ENCODE peak calls at places on chromosomes 5 and 9, in four cellular contexts. J is GM12878, F is GM12891, G is K562. T is an unnamed sample.

GRCh38 chr9:71097696-71098095 is 23.7 kb downstream of the TRPM3 start:
- DNase-seq in J (no peak), F (no peak), G (no peak), T (no peak)

GRCh38 chr5:90119531-90119940 is 290.0 kb downstream of the CETN3 start:
- DNase-seq in J (no peak), F (no peak), G (no peak), T (no peak)

GRCh38 chr5:155651-156410 is 35.5 kb upstream of the LRRC14B start:
- DNase-seq in J (no peak), F (no peak), G (no peak), T (no peak)

GRCh38 chr9:116585896-116586295 is 101.2 kb upstream of the TRIM32 start:
- DNase-seq in J (no peak), F (no peak), G (no peak), T (no peak)

GRCh38 chr9:8332296-8332695 is 532.7 kb upstream of the DMAC1 start:
- DNase-seq in J (no peak), F (no peak), G (no peak), T (no peak)

GRCh38 chr9:118652258-118652657 is 717.0 kb downstream of the BRINP1 start:
- DNase-seq in J (no peak), F (no peak), G (no peak), T (no peak)

GRCh38 chr5:173329370-173330150 is 1.3 kb upstream of the STC2 start:
- DNase-seq in J (peak; percentile 25), F (peak; percentile 39), G (no peak), T (no peak)

GRCh38 chr5:139014726-139015125 is 139.6 kb upstream of the LRRTM2 start:
- DNase-seq in J (no peak), F (no peak), G (no peak), T (no peak)

GRCh38 chr9:120386390-120387131 is 193.4 kb downstream of the CDK5RAP2 start:
- DNase-seq in J (no peak), F (no peak), G (no peak), T (no peak)

GRCh38 chr5:124935060-124935459 is 188.6 kb upstream of the ZNF608 start:
- DNase-seq in J (peak; percentile 87), F (peak; percentile 20), G (peak; percentile 7), T (peak; percentile 1)

GRCh38 chr5:124936626-124936933 is 190.1 kb upstream of the ZNF608 start:
- DNase-seq in J (peak; percentile 61), F (no peak), G (no peak), T (no peak)

GRCh38 chr5:124927735-124928134 is 181.3 kb upstream of the ZNF608 start:
- DNase-seq in J (no peak), F (no peak), G (no peak), T (no peak)

GRCh38 chr5:124929000-124929399 is 182.6 kb upstream of the ZNF608 start:
- DNase-seq in J (no peak), F (no peak), G (no peak), T (no peak)

DNA sequence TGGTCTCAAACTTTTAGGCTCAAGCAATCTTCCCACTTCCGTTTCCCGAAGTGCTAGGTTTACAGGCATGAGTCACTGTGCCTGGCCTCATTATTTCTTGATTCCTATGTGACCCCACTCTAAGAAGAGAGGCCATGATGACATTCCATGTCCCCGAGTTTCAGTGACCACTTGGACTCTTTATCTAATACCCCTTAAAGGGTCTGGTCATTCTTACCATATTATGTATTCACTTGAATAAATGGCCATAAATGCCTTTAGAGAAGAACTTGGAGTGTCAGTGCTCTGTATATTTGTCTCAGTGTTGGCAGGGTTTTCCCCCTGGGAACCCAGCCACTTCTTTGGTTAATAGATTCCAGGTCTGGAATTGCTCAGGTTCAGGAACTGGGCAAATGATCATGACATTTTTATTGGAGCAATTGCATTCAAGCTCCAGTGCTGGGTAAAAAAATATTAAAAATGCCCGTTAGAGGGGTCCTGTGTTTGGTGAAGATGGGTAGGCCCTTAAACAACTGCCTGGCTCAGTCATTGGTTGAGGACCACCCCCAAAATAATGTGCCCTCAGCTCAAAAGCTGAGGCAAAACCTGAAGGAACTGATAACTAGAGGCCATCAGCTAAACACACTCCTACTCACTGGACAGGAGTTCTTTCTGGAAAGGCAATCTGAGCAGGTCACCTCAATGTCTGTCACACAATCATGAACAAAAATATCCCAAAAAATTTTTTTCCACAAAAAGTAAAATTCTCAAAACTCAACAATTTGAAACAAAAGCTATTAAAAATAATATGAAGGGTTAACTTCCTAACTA is 186.6 kb upstream of the ZNF608 start:
- DNase-seq in J (no peak), F (no peak), G (no peak), T (no peak)
- TF ChIP-seq SPI1 in J (no peak), F (no peak), G (no peak), T (no peak)

DNA sequence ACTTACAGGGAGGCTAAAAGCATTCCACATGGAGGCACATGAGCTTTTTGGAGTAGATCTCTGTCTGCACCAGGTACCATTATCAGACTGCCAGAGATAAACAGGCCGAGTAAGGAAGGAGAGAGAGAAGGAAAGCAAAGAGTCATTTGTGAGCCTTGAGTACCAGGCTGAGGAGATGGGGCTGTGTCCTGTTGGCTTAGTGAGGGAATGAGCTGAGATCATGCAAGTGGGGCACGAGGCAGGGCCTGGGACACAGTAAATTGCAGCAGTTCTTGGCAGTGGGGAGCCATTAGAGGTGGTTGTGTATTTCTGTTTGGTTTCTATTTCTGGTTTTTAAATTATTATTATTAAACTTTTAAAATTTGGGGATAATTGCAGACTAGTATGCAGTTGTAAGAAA is 53.3 kb downstream of the TSTD2 start:
- DNase-seq in J (no peak), F (no peak), G (no peak), T (no peak)
- TF ChIP-seq SPI1 in J (no peak), F (no peak), G (no peak), T (no peak)

GRCh38 chr5:142640316-142641005 is 45.4 kb downstream of the FGF1 start:
- DNase-seq in J (no peak), F (no peak), G (no peak), T (no peak)
- TF ChIP-seq SPI1 in J (no peak), F (no peak), G (no peak), T (no peak)

GRCh38 chr5:112824197-112824596 is 36.9 kb upstream of the SRP19 start:
- DNase-seq in J (no peak), F (no peak), G (no peak), T (no peak)
- TF ChIP-seq SPI1 in J (peak; percentile 31), F (peak; percentile 11), G (peak; percentile 32), T (peak; percentile 62)